ENCODE peak calls at places on chromosomes 2 and 18, in nine cellular contexts. One of them, this sample, is unnamed.
A peak's percentile ranks its signal among the peaks of the same experiment; 100 is the strongest.

GRCh38 chr2:151803811-151804210 is 24.4 kb downstream of the ARL5A start:
- DNase-seq in tibial nerve: no peak
- DNase-seq in ovary: no peak
- DNase-seq in uterus: no peak
- DNase-seq in HCT116: no peak
- DNase-seq in psoas muscle: no peak
- DNase-seq in adrenal gland: no peak
- DNase-seq in endodermal cell: no peak
- DNase-seq in A549: no peak
- DNase-seq in this sample: no peak

GRCh38 chr18:3790702-3791101 is 340.7 kb downstream of the TGIF1 start:
- DNase-seq in tibial nerve: no peak
- DNase-seq in ovary: no peak
- DNase-seq in uterus: peak; percentile 36
- DNase-seq in HCT116: no peak
- DNase-seq in psoas muscle: no peak
- DNase-seq in adrenal gland: no peak
- DNase-seq in endodermal cell: no peak
- DNase-seq in A549: no peak
- DNase-seq in this sample: no peak

GRCh38 chr2:86352137-86352931 is 14.9 kb upstream of the REEP1 start:
- DNase-seq in tibial nerve: no peak
- DNase-seq in ovary: no peak
- DNase-seq in uterus: no peak
- DNase-seq in HCT116: no peak
- DNase-seq in psoas muscle: no peak
- DNase-seq in adrenal gland: no peak
- DNase-seq in endodermal cell: no peak
- DNase-seq in A549: no peak
- DNase-seq in this sample: no peak

GRCh38 chr2:237432484-237433092 is 18.6 kb upstream of the COL6A3 start:
- DNase-seq in tibial nerve: no peak
- DNase-seq in ovary: no peak
- DNase-seq in uterus: no peak
- DNase-seq in HCT116: peak; percentile 15
- DNase-seq in psoas muscle: no peak
- DNase-seq in adrenal gland: no peak
- DNase-seq in endodermal cell: peak; percentile 58
- DNase-seq in A549: peak; percentile 45
- DNase-seq in this sample: no peak

GRCh38 chr2:61179701-61180639 is 18.0 kb downstream of the C2orf74 start:
- DNase-seq in tibial nerve: no peak
- DNase-seq in ovary: peak; percentile 83
- DNase-seq in uterus: peak; percentile 50
- DNase-seq in HCT116: no peak
- DNase-seq in psoas muscle: peak; percentile 62
- DNase-seq in adrenal gland: peak; percentile 79
- DNase-seq in endodermal cell: no peak
- DNase-seq in A549: no peak
- DNase-seq in this sample: peak; percentile 86

GRCh38 chr2:69177785-69178636 is 165.0 kb downstream of the ANTXR1 start:
- DNase-seq in tibial nerve: peak; percentile 85
- DNase-seq in ovary: peak; percentile 81
- DNase-seq in uterus: peak; percentile 91
- DNase-seq in HCT116: peak; percentile 75
- DNase-seq in psoas muscle: peak; percentile 95
- DNase-seq in adrenal gland: peak; percentile 80
- DNase-seq in endodermal cell: peak; percentile 99
- DNase-seq in A549: peak; percentile 65
- DNase-seq in this sample: peak; percentile 80

GRCh38 chr2:197803033-197803444 is 1.4 kb upstream of the PLCL1 start:
- DNase-seq in tibial nerve: no peak
- DNase-seq in ovary: peak; percentile 9
- DNase-seq in uterus: no peak
- DNase-seq in HCT116: peak; percentile 45
- DNase-seq in psoas muscle: no peak
- DNase-seq in adrenal gland: peak; percentile 44
- DNase-seq in endodermal cell: peak; percentile 56
- DNase-seq in A549: peak; percentile 30
- DNase-seq in this sample: no peak

GRCh38 chr18:7601249-7601620 is 34.1 kb downstream of the PTPRM start:
- DNase-seq in tibial nerve: no peak
- DNase-seq in ovary: no peak
- DNase-seq in uterus: no peak
- DNase-seq in HCT116: no peak
- DNase-seq in psoas muscle: no peak
- DNase-seq in adrenal gland: no peak
- DNase-seq in endodermal cell: peak; percentile 76
- DNase-seq in A549: no peak
- DNase-seq in this sample: no peak

GRCh38 chr2:182717451-182718215 is 1.6 kb downstream of the DNAJC10 start:
- DNase-seq in tibial nerve: no peak
- DNase-seq in ovary: no peak
- DNase-seq in uterus: no peak
- DNase-seq in HCT116: no peak
- DNase-seq in psoas muscle: no peak
- DNase-seq in adrenal gland: no peak
- DNase-seq in endodermal cell: no peak
- DNase-seq in A549: no peak
- DNase-seq in this sample: no peak

GRCh38 chr18:68121826-68122225 is 593.1 kb downstream of the TMX3 start:
- DNase-seq in tibial nerve: no peak
- DNase-seq in ovary: no peak
- DNase-seq in uterus: no peak
- DNase-seq in HCT116: no peak
- DNase-seq in psoas muscle: no peak
- DNase-seq in adrenal gland: no peak
- DNase-seq in endodermal cell: no peak
- DNase-seq in A549: no peak
- DNase-seq in this sample: no peak

GRCh38 chr2:201968045-201968444 is 65.6 kb upstream of the FZD7 start:
- DNase-seq in tibial nerve: no peak
- DNase-seq in ovary: no peak
- DNase-seq in uterus: no peak
- DNase-seq in HCT116: no peak
- DNase-seq in psoas muscle: no peak
- DNase-seq in adrenal gland: no peak
- DNase-seq in endodermal cell: no peak
- DNase-seq in A549: no peak
- DNase-seq in this sample: no peak

GRCh38 chr18:32373505-32373904 is 97.2 kb downstream of the GAREM1 start:
- DNase-seq in tibial nerve: no peak
- DNase-seq in ovary: no peak
- DNase-seq in uterus: no peak
- DNase-seq in HCT116: no peak
- DNase-seq in psoas muscle: no peak
- DNase-seq in adrenal gland: no peak
- DNase-seq in endodermal cell: no peak
- DNase-seq in A549: no peak
- DNase-seq in this sample: no peak

GRCh38 chr2:216802516-216803265 is 57.2 kb downstream of the TNP1 start:
- DNase-seq in tibial nerve: no peak
- DNase-seq in ovary: no peak
- DNase-seq in uterus: no peak
- DNase-seq in HCT116: no peak
- DNase-seq in psoas muscle: peak; percentile 58
- DNase-seq in adrenal gland: no peak
- DNase-seq in endodermal cell: no peak
- DNase-seq in A549: no peak
- DNase-seq in this sample: no peak

GRCh38 chr2:189444322-189444721 is 3.0 kb downstream of the WDR75 start:
- DNase-seq in tibial nerve: no peak
- DNase-seq in ovary: no peak
- DNase-seq in uterus: no peak
- DNase-seq in HCT116: no peak
- DNase-seq in psoas muscle: no peak
- DNase-seq in adrenal gland: no peak
- DNase-seq in endodermal cell: no peak
- DNase-seq in A549: no peak
- DNase-seq in this sample: no peak

GRCh38 chr2:29561241-29562027 is 360.0 kb downstream of the ALK start:
- DNase-seq in tibial nerve: no peak
- DNase-seq in ovary: no peak
- DNase-seq in uterus: no peak
- DNase-seq in HCT116: no peak
- DNase-seq in psoas muscle: no peak
- DNase-seq in adrenal gland: no peak
- DNase-seq in endodermal cell: no peak
- DNase-seq in A549: no peak
- DNase-seq in this sample: no peak

GRCh38 chr2:62217980-62218379 is 22.1 kb downstream of the B3GNT2 start:
- DNase-seq in tibial nerve: no peak
- DNase-seq in ovary: no peak
- DNase-seq in uterus: no peak
- DNase-seq in HCT116: no peak
- DNase-seq in psoas muscle: no peak
- DNase-seq in adrenal gland: no peak
- DNase-seq in endodermal cell: no peak
- DNase-seq in A549: no peak
- DNase-seq in this sample: no peak

GRCh38 chr2:85737481-85737880 is 16.3 kb upstream of the ATOH8 start:
- DNase-seq in tibial nerve: peak; percentile 80
- DNase-seq in ovary: peak; percentile 64
- DNase-seq in uterus: peak; percentile 93
- DNase-seq in HCT116: no peak
- DNase-seq in psoas muscle: peak; percentile 82
- DNase-seq in adrenal gland: no peak
- DNase-seq in endodermal cell: no peak
- DNase-seq in A549: no peak
- DNase-seq in this sample: no peak

GRCh38 chr2:223053431-223054192 is 1.6 kb downstream of the KCNE4 start:
- DNase-seq in tibial nerve: no peak
- DNase-seq in ovary: peak; percentile 49
- DNase-seq in uterus: peak; percentile 39
- DNase-seq in HCT116: no peak
- DNase-seq in psoas muscle: no peak
- DNase-seq in adrenal gland: no peak
- DNase-seq in endodermal cell: no peak
- DNase-seq in A549: no peak
- DNase-seq in this sample: no peak

GRCh38 chr2:86027913-86028762 is 77.5 kb downstream of the POLR1A start:
- DNase-seq in tibial nerve: no peak
- DNase-seq in ovary: no peak
- DNase-seq in uterus: no peak
- DNase-seq in HCT116: no peak
- DNase-seq in psoas muscle: no peak
- DNase-seq in adrenal gland: no peak
- DNase-seq in endodermal cell: no peak
- DNase-seq in A549: no peak
- DNase-seq in this sample: peak; percentile 70

DNA sequence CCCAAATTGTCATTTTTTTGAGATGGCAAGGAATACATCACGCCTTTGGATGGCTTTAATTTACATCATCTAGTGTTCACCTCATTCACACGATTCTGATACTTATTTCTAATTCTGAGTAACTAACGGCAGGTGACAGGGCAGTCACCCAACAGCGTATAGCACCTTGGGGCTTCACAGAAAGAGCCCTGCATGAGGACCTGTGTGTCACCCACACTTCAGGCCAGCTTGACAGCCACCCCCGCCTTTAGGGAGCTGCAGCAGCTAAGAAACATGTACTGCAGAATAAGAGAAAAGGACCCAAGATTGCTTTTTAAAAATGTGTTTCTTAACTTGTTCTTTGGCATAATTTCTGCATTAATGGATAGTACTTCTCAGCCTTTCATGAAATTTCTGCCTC is 245.0 kb downstream of the LDLRAD4 start:
- DNase-seq in tibial nerve: no peak
- DNase-seq in ovary: no peak
- DNase-seq in uterus: no peak
- DNase-seq in HCT116: no peak
- DNase-seq in psoas muscle: no peak
- DNase-seq in adrenal gland: no peak
- DNase-seq in endodermal cell: peak; percentile 22
- DNase-seq in A549: no peak
- DNase-seq in this sample: no peak
- H3K4me1 ChIP-seq in tibial nerve: no peaks in the 10 kb centered on the region
- H3K4me1 ChIP-seq in ovary: no peaks in the 10 kb centered on the region
- H3K4me1 ChIP-seq in uterus: no peaks in the 10 kb centered on the region
- H3K4me1 ChIP-seq in HCT116: no peaks in the 10 kb centered on the region
- H3K4me1 ChIP-seq in psoas muscle: peaks cover 11% of the 10 kb centered on the region
- H3K4me1 ChIP-seq in adrenal gland: peaks cover 22% of the 10 kb centered on the region
- H3K4me1 ChIP-seq in endodermal cell: no peaks in the 10 kb centered on the region
- H3K4me1 ChIP-seq in A549: no peaks in the 10 kb centered on the region
- H3K4me1 ChIP-seq in this sample: no peaks in the 10 kb centered on the region

GRCh38 chr2:5409925-5410360 is 282.2 kb upstream of the SOX11 start:
- DNase-seq in tibial nerve: no peak
- DNase-seq in ovary: no peak
- DNase-seq in uterus: no peak
- DNase-seq in HCT116: no peak
- DNase-seq in psoas muscle: no peak
- DNase-seq in adrenal gland: no peak
- DNase-seq in endodermal cell: no peak
- DNase-seq in A549: no peak
- DNase-seq in this sample: no peak
- TF ChIP-seq CTCF in tibial nerve: no peak
- TF ChIP-seq CTCF in ovary: no peak
- TF ChIP-seq CTCF in uterus: no peak
- TF ChIP-seq CTCF in HCT116: no peak
- TF ChIP-seq CTCF in psoas muscle: no peak
- TF ChIP-seq CTCF in adrenal gland: no peak
- TF ChIP-seq CTCF in endodermal cell: no peak
- TF ChIP-seq CTCF in A549: no peak
- TF ChIP-seq CTCF in this sample: no peak

GRCh38 chr2:64667535-64667934 is 13.8 kb upstream of the SERTAD2 start:
- DNase-seq in tibial nerve: no peak
- DNase-seq in ovary: no peak
- DNase-seq in uterus: no peak
- DNase-seq in HCT116: no peak
- DNase-seq in psoas muscle: no peak
- DNase-seq in adrenal gland: no peak
- DNase-seq in endodermal cell: no peak
- DNase-seq in A549: no peak
- DNase-seq in this sample: no peak
- H3K4me1 ChIP-seq in tibial nerve: no peaks in the 10 kb centered on the region
- H3K4me1 ChIP-seq in ovary: peaks cover 3% of the 10 kb centered on the region
- H3K4me1 ChIP-seq in uterus: no peaks in the 10 kb centered on the region
- H3K4me1 ChIP-seq in HCT116: no peaks in the 10 kb centered on the region
- H3K4me1 ChIP-seq in psoas muscle: peaks cover 7% of the 10 kb centered on the region
- H3K4me1 ChIP-seq in adrenal gland: peaks cover 7% of the 10 kb centered on the region
- H3K4me1 ChIP-seq in endodermal cell: peaks cover 9% of the 10 kb centered on the region
- H3K4me1 ChIP-seq in A549: no peaks in the 10 kb centered on the region
- H3K4me1 ChIP-seq in this sample: peaks cover 21% of the 10 kb centered on the region

DNA sequence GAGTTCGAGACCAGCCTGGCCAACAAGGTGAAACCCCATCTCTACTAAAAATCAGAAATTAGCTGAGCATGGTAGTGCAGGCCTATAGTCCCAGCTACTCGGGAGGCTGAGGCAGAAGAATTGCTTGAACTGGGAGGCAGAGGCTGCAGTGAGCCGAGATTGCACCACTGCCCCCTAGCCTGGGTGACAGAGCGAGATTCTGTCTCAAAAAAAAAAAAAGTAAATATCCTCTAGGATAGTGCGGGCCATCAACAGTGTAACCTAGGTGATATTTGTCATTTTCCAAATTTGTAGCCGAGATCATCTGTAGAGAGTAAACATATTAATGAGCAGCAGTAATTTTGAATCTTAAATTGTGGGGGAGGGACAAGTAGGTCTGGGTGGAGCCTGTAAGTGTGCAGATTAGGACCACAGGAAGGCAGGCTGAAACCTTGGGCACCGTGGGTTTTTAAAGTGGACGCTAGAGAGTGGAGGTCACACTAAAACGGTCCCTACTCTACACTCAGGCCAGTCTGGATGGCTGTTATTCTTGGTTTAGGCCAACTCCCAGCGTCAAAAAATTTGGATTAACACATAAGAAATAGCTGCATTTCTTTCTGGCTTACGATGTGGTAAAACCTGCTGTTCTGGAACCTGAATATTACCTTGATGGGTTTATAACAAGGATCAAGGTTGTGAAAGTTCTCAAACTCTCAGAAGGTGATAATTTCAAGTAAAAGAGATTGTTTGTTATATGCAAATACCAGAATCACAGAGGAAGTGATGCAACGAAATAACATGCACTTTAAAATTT is 22.7 kb upstream of the TET3 start:
- DNase-seq in tibial nerve: no peak
- DNase-seq in ovary: no peak
- DNase-seq in uterus: no peak
- DNase-seq in HCT116: no peak
- DNase-seq in psoas muscle: no peak
- DNase-seq in adrenal gland: no peak
- DNase-seq in endodermal cell: peak; percentile 53
- DNase-seq in A549: no peak
- DNase-seq in this sample: no peak
- TF ChIP-seq CTCF in tibial nerve: no peak
- TF ChIP-seq CTCF in ovary: no peak
- TF ChIP-seq CTCF in uterus: no peak
- TF ChIP-seq CTCF in HCT116: no peak
- TF ChIP-seq CTCF in psoas muscle: no peak
- TF ChIP-seq CTCF in adrenal gland: no peak
- TF ChIP-seq CTCF in endodermal cell: peak; percentile 43
- TF ChIP-seq CTCF in A549: no peak
- TF ChIP-seq CTCF in this sample: no peak

This sample was measured in heart left ventricle.